ENCODE peak calls at places on chromosomes 11 and 22, in seven cellular contexts. L is thyroid gland; O is gastrocnemius medialis; V is effector memory CD4-positive, alpha-beta T cell; A is fibroblast of the aortic adventitia; S is left ventricle myocardium inferior; Q is PC-3. G is an unnamed sample.

GRCh38 chr11:44032304-44033085 is 15.3 kb upstream of the ACCSL start:
- DNase-seq in L (peak), O (peak), V (no peak), A (peak), S (peak), Q (no peak), G (peak)

GRCh38 chr22:33917744-33918406 is 2.4 kb downstream of the LARGE1 start:
- DNase-seq in L (no peak), O (no peak), V (no peak), A (peak), S (no peak), Q (no peak), G (no peak)

GRCh38 chr22:48795664-48796063 is 1032.0 kb downstream of the BRD1 start:
- DNase-seq in L (no peak), O (no peak), V (no peak), A (no peak), S (no peak), Q (no peak), G (no peak)

GRCh38 chr11:1341928-1342524 is 32.6 kb upstream of the TOLLIP start:
- DNase-seq in L (no peak), O (no peak), V (no peak), A (peak), S (no peak), Q (peak), G (no peak)

GRCh38 chr11:12435264-12435663 is 57.9 kb downstream of the PARVA start:
- DNase-seq in L (no peak), O (no peak), V (no peak), A (no peak), S (no peak), Q (no peak), G (no peak)

GRCh38 chr11:27319065-27319464 is 44.0 kb downstream of the CCDC34 start:
- DNase-seq in L (no peak), O (no peak), V (no peak), A (peak), S (no peak), Q (peak), G (no peak)

GRCh38 chr11:86807356-86807755 is 7.0 kb downstream of the PRSS23 start:
- DNase-seq in L (no peak), O (no peak), V (no peak), A (no peak), S (no peak), Q (no peak), G (no peak)

GRCh38 chr11:118048472-118049370 is 28.2 kb upstream of the TMPRSS4 start:
- DNase-seq in L (no peak), O (no peak), V (no peak), A (no peak), S (no peak), Q (no peak), G (no peak)

GRCh38 chr22:43185860-43186261 is 1.1 kb downstream of the TTLL12 start:
- DNase-seq in L (peak), O (peak), V (no peak), A (peak), S (peak), Q (peak), G (no peak)

GRCh38 chr11:2287102-2287501 is 14.6 kb downstream of the C11orf21 start:
- DNase-seq in L (no peak), O (no peak), V (no peak), A (no peak), S (no peak), Q (no peak), G (no peak)

GRCh38 chr22:22853713-22854112 is 33.9 kb upstream of the IGLL5 start:
- DNase-seq in L (no peak), O (no peak), V (no peak), A (no peak), S (no peak), Q (no peak), G (no peak)

GRCh38 chr22:45707605-45708004 is 36.0 kb downstream of the ATXN10 start:
- DNase-seq in L (no peak), O (no peak), V (no peak), A (no peak), S (no peak), Q (no peak), G (no peak)

GRCh38 chr22:35900483-35901168 is 128.0 kb downstream of the RBFOX2 start:
- DNase-seq in L (no peak), O (no peak), V (no peak), A (peak), S (no peak), Q (peak), G (no peak)

GRCh38 chr11:96303067-96303466 is 39.9 kb downstream of the MAML2 start:
- DNase-seq in L (no peak), O (no peak), V (no peak), A (peak), S (no peak), Q (peak), G (peak)

GRCh38 chr11:112612283-112612849 is 348.9 kb upstream of the NCAM1 start:
- DNase-seq in L (no peak), O (no peak), V (no peak), A (no peak), S (no peak), Q (no peak), G (no peak)

GRCh38 chr11:77082838-77083552 is 16.2 kb downstream of the CAPN5 start:
- DNase-seq in L (peak), O (peak), V (no peak), A (peak), S (peak), Q (no peak), G (no peak)

GRCh38 chr22:42680648-42681047 is 31.5 kb upstream of the CYB5R3 start:
- DNase-seq in L (no peak), O (peak), V (no peak), A (peak), S (no peak), Q (peak), G (peak)

GRCh38 chr11:102361100-102362021 is 14.3 kb downstream of the BIRC2 start:
- DNase-seq in L (no peak), O (no peak), V (no peak), A (no peak), S (no peak), Q (no peak), G (no peak)

GRCh38 chr22:17120281-17120680 is 879 bp downstream of the TMEM121B start:
- DNase-seq in L (peak), O (peak), V (peak), A (peak), S (peak), Q (no peak), G (peak)

GRCh38 chr11:16685914-16686313 is 52.5 kb upstream of the C11orf58 start:
- DNase-seq in L (no peak), O (no peak), V (no peak), A (no peak), S (no peak), Q (no peak), G (no peak)

GRCh38 chr11:29809121-29809520 is 207.7 kb downstream of the KCNA4 start:
- DNase-seq in L (no peak), O (no peak), V (no peak), A (no peak), S (no peak), Q (no peak), G (no peak)

GRCh38 chr22:35425546-35425945 is 25.6 kb downstream of the MCM5 start:
- DNase-seq in L (peak), O (no peak), V (no peak), A (no peak), S (no peak), Q (no peak), G (no peak)

GRCh38 chr11:107999759-108000455 is 8.8 kb upstream of the CUL5 start:
- DNase-seq in L (no peak), O (no peak), V (no peak), A (peak), S (no peak), Q (peak), G (no peak)

GRCh38 chr11:121067026-121067425 is 34.0 kb upstream of the TECTA start:
- DNase-seq in L (no peak), O (no peak), V (no peak), A (no peak), S (no peak), Q (peak), G (no peak)

GRCh38 chr11:121067453-121067852 is 33.6 kb upstream of the TECTA start:
- DNase-seq in L (no peak), O (no peak), V (no peak), A (no peak), S (no peak), Q (peak), G (peak)

GRCh38 chr11:121068787-121069186 is 32.3 kb upstream of the TECTA start:
- DNase-seq in L (no peak), O (no peak), V (no peak), A (no peak), S (no peak), Q (no peak), G (no peak)

GRCh38 chr11:121066623-121067022 is 34.4 kb upstream of the TECTA start:
- DNase-seq in L (no peak), O (no peak), V (no peak), A (no peak), S (no peak), Q (no peak), G (no peak)

DNA sequence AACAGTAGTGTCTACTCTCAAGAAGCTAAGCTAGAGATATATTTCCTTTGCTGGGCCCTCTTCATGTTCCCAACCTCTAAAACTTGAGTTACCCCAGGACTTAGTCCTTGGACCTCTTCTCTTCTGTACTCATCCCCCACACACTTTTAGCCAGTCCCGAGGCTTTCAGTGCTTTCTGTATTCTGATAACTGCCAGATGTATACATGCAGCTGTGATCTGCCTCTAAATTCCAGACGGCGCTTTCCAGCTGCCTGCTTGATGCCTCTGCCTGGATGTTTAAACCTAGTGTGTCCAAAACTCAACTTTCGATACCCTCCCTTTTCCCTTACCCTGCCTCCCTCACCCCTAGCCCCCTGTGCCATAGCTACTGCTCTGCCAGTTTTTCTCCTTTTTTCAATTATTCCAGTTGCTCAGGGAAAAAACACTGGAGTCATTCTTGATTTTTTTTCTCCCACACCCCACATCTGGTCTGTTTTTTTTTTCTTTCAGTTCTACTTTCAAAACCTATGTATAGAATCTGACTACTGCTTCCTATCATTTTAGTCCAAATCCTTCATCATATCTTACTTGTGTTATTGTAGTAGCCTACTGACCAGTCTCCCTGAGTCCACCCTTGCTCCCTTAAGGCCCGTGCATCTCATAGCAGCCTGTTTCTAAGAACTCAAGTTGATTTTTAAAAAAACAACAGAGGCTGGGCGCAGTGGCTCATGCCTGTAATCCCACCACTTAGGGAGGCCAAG is 33.0 kb upstream of the TECTA start:
- DNase-seq in L (no peak), O (no peak), V (no peak), A (no peak), S (no peak), Q (no peak), G (no peak)
- H3K4me3 ChIP-seq in L (no peak), O (no peak), V (no peak), A (no peak), S (no peak), Q (no peak), G (no peak)

GRCh38 chr22:38569181-38569971 is 607 bp downstream of the DMC1 start:
- DNase-seq in L (peak), O (no peak), V (no peak), A (no peak), S (peak), Q (no peak), G (no peak)

GRCh38 chr22:38567531-38568245 is 2.3 kb downstream of the DMC1 start:
- DNase-seq in L (no peak), O (no peak), V (no peak), A (no peak), S (no peak), Q (no peak), G (no peak)

GRCh38 chr22:38570841-38571364 is 920 bp upstream of the DMC1 start:
- DNase-seq in L (peak), O (peak), V (no peak), A (peak), S (peak), Q (peak), G (no peak)

GRCh38 chr22:38569972-38570840 is at the start of gene DMC1:
- DNase-seq in L (peak), O (peak), V (peak), A (peak), S (peak), Q (peak), G (peak)

GRCh38 chr22:38572065-38572464 is 2.1 kb upstream of the DMC1 start:
- DNase-seq in L (peak), O (no peak), V (no peak), A (peak), S (no peak), Q (peak), G (no peak)
- H3K4me3 ChIP-seq in L (no peak), O (no peak), V (no peak), A (no peak), S (no peak), Q (no peak), G (no peak)

GRCh38 chr11:31828217-31828616 is 17.1 kb upstream of the PAX6 start:
- DNase-seq in L (no peak), O (no peak), V (no peak), A (no peak), S (no peak), Q (no peak), G (no peak)
- H3K4me3 ChIP-seq in L (no peak), O (no peak), V (no peak), A (no peak), S (no peak), Q (no peak), G (no peak)

GRCh38 chr11:114182471-114182968 is 113.7 kb upstream of the NNMT start:
- DNase-seq in L (no peak), O (no peak), V (no peak), A (no peak), S (no peak), Q (no peak), G (no peak)
- H3K4me3 ChIP-seq in L (no peak), O (peak), V (no peak), A (no peak), S (peak), Q (no peak), G (no peak)

DNA sequence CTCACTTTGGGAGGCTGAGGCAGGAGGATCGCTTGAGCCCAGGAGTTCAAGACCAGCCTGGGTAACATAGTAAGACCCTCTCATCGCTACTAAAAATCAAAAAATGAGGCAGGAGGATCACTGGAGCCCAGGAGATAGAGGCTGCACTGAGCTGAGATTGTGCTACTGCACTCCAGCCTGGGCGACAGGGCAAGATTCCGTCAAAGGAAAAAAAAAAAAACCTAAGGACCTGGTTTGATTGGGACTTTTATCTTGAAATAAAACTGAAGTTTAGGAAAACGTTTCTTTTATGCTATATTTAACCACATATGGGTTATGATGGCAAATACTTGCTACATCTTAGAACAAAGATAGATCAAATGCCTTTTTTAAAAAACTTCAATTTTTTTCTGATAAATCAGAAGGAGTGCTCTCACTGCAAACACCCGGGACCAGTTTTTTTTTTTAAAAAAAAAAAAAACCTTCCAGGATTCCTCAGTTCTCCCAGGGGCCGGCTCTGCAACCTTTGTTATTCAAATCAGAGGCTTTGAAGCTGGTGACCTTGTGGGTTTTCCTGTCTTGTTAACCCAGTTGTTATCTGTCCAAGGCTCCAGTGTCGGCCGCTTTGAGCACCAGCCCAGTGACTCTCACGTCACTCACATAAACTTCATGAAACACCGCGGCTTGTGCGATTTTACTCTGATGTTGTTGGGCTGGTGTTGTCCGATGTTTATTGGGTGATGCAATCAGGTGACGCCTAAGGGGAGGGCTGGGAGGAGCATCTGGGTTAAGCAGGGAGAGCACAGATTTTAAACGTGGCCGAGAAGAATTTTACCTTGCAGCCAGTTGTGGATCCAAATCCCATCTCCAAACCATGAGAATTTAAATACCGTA is 24.7 kb upstream of the SLC22A12 start:
- DNase-seq in L (peak), O (no peak), V (no peak), A (peak), S (no peak), Q (peak), G (peak)
- H3K4me3 ChIP-seq in L (no peak), O (no peak), V (no peak), A (no peak), S (peak), Q (peak), G (no peak)

GRCh38 chr11:34976496-34976895 is 60.1 kb downstream of the PDHX start:
- DNase-seq in L (no peak), O (no peak), V (no peak), A (peak), S (no peak), Q (no peak), G (no peak)
- H3K4me3 ChIP-seq in L (no peak), O (no peak), V (no peak), A (no peak), S (no peak), Q (peak), G (no peak)